ENCODE peak calls at places on chromosomes 6 and 20, in ten cellular contexts. F, G, C, U, K, Y, W, T, D and S are unnamed samples.

GRCh38 chr6:129672883-129673631 is 36.9 kb downstream of the ARHGAP18 start:
- DNase-seq in F (no peak), G (peak), C (no peak), U (no peak), K (no peak), Y (no peak), W (peak), T (peak), D (no peak), S (no peak)

GRCh38 chr20:34874094-34874654 is 1.5 kb upstream of the GGT7 start:
- DNase-seq in F (peak), G (peak), C (peak), U (peak), K (peak), Y (peak), W (peak), T (peak), D (peak), S (peak)

GRCh38 chr20:33733654-33734576 is 2.1 kb downstream of the ZNF341 start:
- DNase-seq in F (no peak), G (no peak), C (peak), U (peak), K (no peak), Y (peak), W (peak), T (peak), D (peak), S (no peak)

GRCh38 chr6:159053781-159054398 is 9.1 kb upstream of the TAGAP start:
- DNase-seq in F (no peak), G (no peak), C (no peak), U (no peak), K (no peak), Y (no peak), W (no peak), T (no peak), D (no peak), S (peak)

GRCh38 chr20:35750611-35751010 is 8.6 kb upstream of the RBM39 start:
- DNase-seq in F (no peak), G (no peak), C (no peak), U (no peak), K (no peak), Y (no peak), W (no peak), T (no peak), D (no peak), S (no peak)

GRCh38 chr6:36432151-36432633 is 10.5 kb downstream of the PXT1 start:
- DNase-seq in F (no peak), G (peak), C (no peak), U (no peak), K (no peak), Y (no peak), W (no peak), T (no peak), D (no peak), S (no peak)

GRCh38 chr20:43444107-43444506 is 13.6 kb upstream of the SRSF6 start:
- DNase-seq in F (no peak), G (no peak), C (no peak), U (no peak), K (no peak), Y (no peak), W (no peak), T (no peak), D (no peak), S (no peak)

GRCh38 chr6:113359155-113360140 is 497.7 kb upstream of the MARCKS start:
- DNase-seq in F (no peak), G (no peak), C (peak), U (peak), K (peak), Y (no peak), W (peak), T (peak), D (no peak), S (no peak)

GRCh38 chr6:31209137-31209536 is 38.7 kb upstream of the POU5F1 start:
- DNase-seq in F (no peak), G (no peak), C (no peak), U (no peak), K (no peak), Y (no peak), W (no peak), T (no peak), D (no peak), S (no peak)

GRCh38 chr6:2354138-2354491 is 108.7 kb upstream of the GMDS start:
- DNase-seq in F (no peak), G (no peak), C (no peak), U (no peak), K (no peak), Y (no peak), W (no peak), T (no peak), D (no peak), S (no peak)
- TF ChIP-seq CTCF in F (no peak), G (no peak), C (no peak), U (no peak), K (no peak), Y (no peak), W (no peak), T (no peak), D (no peak), S (no peak)

GRCh38 chr20:57473246-57474042 is 51.5 kb downstream of the CTCFL start:
- DNase-seq in F (no peak), G (peak), C (no peak), U (no peak), K (no peak), Y (no peak), W (no peak), T (no peak), D (peak), S (no peak)
- TF ChIP-seq CTCF in F (no peak), G (peak), C (no peak), U (no peak), K (no peak), Y (no peak), W (no peak), T (peak), D (no peak), S (no peak)

DNA sequence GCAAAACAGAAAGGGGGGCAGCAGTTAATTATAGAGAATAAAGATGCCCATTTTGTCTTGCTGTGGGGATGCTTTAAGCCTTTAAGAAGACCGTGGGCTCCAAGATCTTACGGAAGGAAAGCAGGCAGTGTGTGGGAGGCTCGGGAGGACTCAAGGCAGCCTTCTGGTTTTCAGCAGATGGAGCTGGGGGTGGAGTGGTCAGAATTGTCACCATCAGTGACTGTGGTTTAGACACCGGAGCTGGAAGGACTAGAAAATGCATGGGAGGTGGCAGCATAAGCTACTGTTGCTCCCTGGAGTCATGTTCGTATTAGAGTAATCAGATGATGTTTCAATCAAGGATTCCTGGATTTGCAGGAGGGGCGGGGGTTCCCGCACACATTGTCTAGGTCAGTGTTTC is 3.7 kb downstream of the PHACTR1 start:
- DNase-seq in F (no peak), G (no peak), C (no peak), U (no peak), K (no peak), Y (no peak), W (no peak), T (no peak), D (no peak), S (no peak)
- TF ChIP-seq CTCF in F (no peak), G (no peak), C (no peak), U (no peak), K (no peak), Y (no peak), W (no peak), T (no peak), D (no peak), S (no peak)

DNA sequence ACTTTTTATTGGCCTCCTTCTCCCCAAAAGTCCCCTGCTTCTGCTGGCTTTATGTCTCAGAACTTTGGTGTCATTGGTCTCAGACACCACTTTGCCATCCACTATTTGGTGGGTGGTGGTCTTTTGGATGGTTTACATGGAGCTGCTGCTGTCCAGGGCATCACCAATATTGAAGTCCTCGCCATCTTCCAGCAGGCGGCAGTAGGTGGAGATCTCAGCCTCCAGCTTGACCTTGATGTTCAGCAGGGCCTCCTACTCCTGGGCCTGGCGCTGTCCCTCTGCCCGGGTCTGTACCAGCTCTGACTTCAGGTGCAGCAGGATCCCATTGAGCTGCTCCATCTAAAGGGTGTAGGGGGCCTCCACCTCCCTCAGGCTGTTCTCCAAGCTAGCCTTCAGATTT is 148.4 kb upstream of the FOXA2 start:
- DNase-seq in F (no peak), G (no peak), C (no peak), U (no peak), K (no peak), Y (no peak), W (no peak), T (no peak), D (no peak), S (no peak)
- TF ChIP-seq CTCF in F (no peak), G (no peak), C (no peak), U (no peak), K (no peak), Y (no peak), W (no peak), T (no peak), D (no peak), S (no peak)